ENCODE peak calls at places on chromosomes 12 and 14, in four cellular contexts. O is GM23248; P is activated T-helper 1 cell treated with Interleukin-2 at 50 U/mL for 16 hours; V is effector CD4-positive, alpha-beta T cell. B is an unnamed sample.

GRCh38 chr14:27881063-27881462 is 885.5 kb upstream of the FOXG1 start:
- DNase-seq in O (no peak), P (no peak), V (no peak), B (no peak)

GRCh38 chr12:18246057-18246456 is 15.3 kb upstream of the PIK3C2G start:
- DNase-seq in O (peak; percentile 12), P (no peak), V (no peak), B (no peak)

GRCh38 chr12:2179953-2180736 is 127.4 kb downstream of the CACNA1C start:
- DNase-seq in O (peak; percentile 99), P (no peak), V (no peak), B (peak; percentile 96)

GRCh38 chr14:88625671-88626070 is 62.8 kb downstream of the ZC3H14 start:
- DNase-seq in O (no peak), P (no peak), V (no peak), B (no peak)

GRCh38 chr12:47818382-47818700 is 1.4 kb downstream of the HDAC7 start:
- DNase-seq in O (peak; percentile 70), P (no peak), V (no peak), B (no peak)

GRCh38 chr12:1391722-1392121 is 202.7 kb downstream of the FBXL14 start:
- DNase-seq in O (no peak), P (no peak), V (no peak), B (no peak)

GRCh38 chr12:97568336-97569180 is 106.0 kb downstream of the RMST start:
- DNase-seq in O (no peak), P (no peak), V (no peak), B (no peak)

GRCh38 chr12:55822228-55822627 is 4.4 kb downstream of the ORMDL2 start:
- DNase-seq in O (no peak), P (no peak), V (no peak), B (no peak)

GRCh38 chr14:39097159-39097558 is 5.9 kb downstream of the SEC23A start:
- DNase-seq in O (peak; percentile 70), P (no peak), V (no peak), B (peak; percentile 13)

GRCh38 chr12:111434680-111435338 is 29.1 kb downstream of the SH2B3 start:
- DNase-seq in O (peak; percentile 76), P (peak; percentile 77), V (peak; percentile 85), B (peak; percentile 69)

GRCh38 chr14:93953263-93953662 is 23.1 kb downstream of the ASB2 start:
- DNase-seq in O (no peak), P (no peak), V (no peak), B (no peak)

GRCh38 chr14:103402700-103403099 is 17.5 kb downstream of the MARK3 start:
- DNase-seq in O (peak; percentile 57), P (no peak), V (no peak), B (peak; percentile 60)

GRCh38 chr12:50402270-50403000 is 1.8 kb downstream of the LARP4 start:
- DNase-seq in O (peak; percentile 37), P (no peak), V (no peak), B (no peak)